ENCODE peak calls at places on chromosomes 4 and X, in seven cellular contexts. C is stimulated activated CD4-positive, alpha-beta T cell treated with anti-CD3 and anti-CD28 coated beads, Interleukin-2, amount 100 ng/mL, for 24 hours; I is NCI-H1417; N is foreskin fibroblast; H is epithelial cell of esophagus; Z is occipital lobe; E is T-cell. F is an unnamed sample.
A peak's percentile ranks its signal among the peaks of the same experiment; 100 is the strongest.

GRCh38 chr4:135365065-135365464 is 1163.5 kb upstream of the PABPC4L start:
- DNase-seq in C (no peak), I (no peak), N (peak; percentile 0), H (no peak), Z (no peak), E (no peak), F (no peak)

GRCh38 chr4:122583906-122584305 is 37.0 kb downstream of the IL21 start:
- DNase-seq in C (no peak), I (no peak), N (peak; percentile 76), H (peak; percentile 39), Z (no peak), E (no peak), F (no peak)

GRCh38 chr4:123943976-123944375 is 547.4 kb downstream of the SPRY1 start:
- DNase-seq in C (no peak), I (no peak), N (no peak), H (no peak), Z (no peak), E (no peak), F (no peak)

GRCh38 chr4:40363382-40363920 is 28.3 kb downstream of the CHRNA9 start:
- DNase-seq in C (no peak), I (no peak), N (no peak), H (peak; percentile 50), Z (no peak), E (no peak), F (no peak)

GRCh38 chr4:82528074-82528473 is 33.7 kb downstream of the TMEM150C start:
- DNase-seq in C (no peak), I (no peak), N (no peak), H (no peak), Z (no peak), E (no peak), F (no peak)

GRCh38 chr4:37763831-37764230 is 62.7 kb upstream of the PGM2 start:
- DNase-seq in C (no peak), I (peak; percentile 48), N (no peak), H (no peak), Z (no peak), E (no peak), F (no peak)

GRCh38 chr4:12712648-12713339 is 771.3 kb downstream of the RAB28 start:
- DNase-seq in C (no peak), I (no peak), N (no peak), H (no peak), Z (no peak), E (no peak), F (no peak)

GRCh38 chr4:54277691-54278090 is 48.6 kb downstream of the PDGFRA start:
- DNase-seq in C (no peak), I (no peak), N (peak; percentile 77), H (peak; percentile 87), Z (no peak), E (no peak), F (peak; percentile 57)

GRCh38 chr4:31984872-31985271 is 1264.7 kb downstream of the PCDH7 start:
- DNase-seq in C (no peak), I (no peak), N (no peak), H (peak; percentile 75), Z (no peak), E (no peak), F (peak; percentile 34)

GRCh38 chrX:46294234-46294633 is 251.0 kb downstream of the ZNF674 start:
- DNase-seq in C (no peak), I (no peak), N (peak; percentile 49), H (no peak), Z (no peak), E (no peak), F (no peak)

GRCh38 chrX:35682481-35682880 is 115.7 kb upstream of the MAGEB16 start:
- DNase-seq in C (no peak), I (no peak), N (no peak), H (peak; percentile 56), Z (no peak), E (no peak), F (no peak)

GRCh38 chrX:28848707-28849106 is 261.5 kb downstream of the IL1RAPL1 start:
- DNase-seq in C (no peak), I (no peak), N (no peak), H (no peak), Z (no peak), E (no peak), F (no peak)

GRCh38 chr4:52588771-52589591 is 70.1 kb downstream of the USP46 start:
- DNase-seq in C (peak; percentile 23), I (no peak), N (peak; percentile 67), H (peak; percentile 87), Z (no peak), E (peak; percentile 1), F (peak; percentile 22)

GRCh38 chr4:14888790-14889189 is 113.5 kb upstream of the CPEB2 start:
- DNase-seq in C (no peak), I (no peak), N (peak; percentile 36), H (peak; percentile 98), Z (no peak), E (no peak), F (no peak)

GRCh38 chrX:153635788-153636668 is 11.0 kb upstream of the DUSP9 start:
- DNase-seq in C (no peak), I (peak; percentile 7), N (peak; percentile 22), H (peak; percentile 36), Z (no peak), E (no peak), F (peak; percentile 28)

GRCh38 chr4:1047976-1048780 is 36.8 kb downstream of the FGFRL1 start:
- DNase-seq in C (no peak), I (no peak), N (no peak), H (no peak), Z (no peak), E (no peak), F (no peak)

GRCh38 chr4:128757712-128758111 is 51.8 kb upstream of the JADE1 start:
- DNase-seq in C (no peak), I (peak; percentile 16), N (peak; percentile 40), H (no peak), Z (no peak), E (no peak), F (peak; percentile 23)

GRCh38 chr4:167290684-167291083 is 56.4 kb upstream of the SPOCK3 start:
- DNase-seq in C (no peak), I (no peak), N (peak; percentile 3), H (peak; percentile 51), Z (no peak), E (no peak), F (peak; percentile 62)

GRCh38 chr4:106344324-106344970 is 24.1 kb downstream of the GIMD1 start:
- DNase-seq in C (no peak), I (no peak), N (peak; percentile 62), H (peak; percentile 14), Z (no peak), E (no peak), F (no peak)

GRCh38 chr4:54025582-54025981 is 38.8 kb downstream of the CHIC2 start:
- DNase-seq in C (no peak), I (no peak), N (no peak), H (no peak), Z (no peak), E (no peak), F (no peak)

GRCh38 chr4:165788686-165789463 is 84.2 kb upstream of the TLL1 start:
- DNase-seq in C (no peak), I (no peak), N (no peak), H (no peak), Z (no peak), E (no peak), F (no peak)

GRCh38 chrX:130114141-130114561 is 3.9 kb upstream of the ELF4 start:
- DNase-seq in C (no peak), I (no peak), N (peak; percentile 58), H (peak; percentile 87), Z (no peak), E (no peak), F (no peak)

GRCh38 chr4:74410272-74410671 is 34.7 kb upstream of the AREG start:
- DNase-seq in C (no peak), I (no peak), N (peak; percentile 48), H (peak; percentile 97), Z (no peak), E (no peak), F (no peak)

GRCh38 chr4:184191267-184191666 is 26.4 kb downstream of the ENPP6 start:
- DNase-seq in C (no peak), I (no peak), N (no peak), H (no peak), Z (no peak), E (no peak), F (no peak)

GRCh38 chr4:26032572-26033320 is 118.7 kb downstream of the SMIM20 start:
- DNase-seq in C (no peak), I (no peak), N (peak; percentile 96), H (peak; percentile 43), Z (no peak), E (no peak), F (no peak)

GRCh38 chr4:79272761-79273160 is 53.1 kb downstream of the NAA11 start:
- DNase-seq in C (no peak), I (no peak), N (no peak), H (no peak), Z (no peak), E (no peak), F (peak; percentile 35)

GRCh38 chr4:137997496-137997895 is 244.7 kb downstream of the SLC7A11 start:
- DNase-seq in C (no peak), I (no peak), N (no peak), H (peak; percentile 86), Z (no peak), E (no peak), F (no peak)

GRCh38 chr4:4853371-4853823 is 6.1 kb upstream of the MSX1 start:
- DNase-seq in C (no peak), I (no peak), N (no peak), H (no peak), Z (no peak), E (no peak), F (no peak)

GRCh38 chr4:110475881-110476818 is at the start of gene ENPEP:
- DNase-seq in C (no peak), I (no peak), N (peak; percentile 71), H (peak; percentile 4), Z (peak; percentile 35), E (no peak), F (no peak)

GRCh38 chr4:174631901-174632758 is 109.8 kb upstream of the HPGD start:
- DNase-seq in C (no peak), I (peak; percentile 33), N (peak; percentile 47), H (peak; percentile 65), Z (no peak), E (no peak), F (peak; percentile 82)

GRCh38 chrX:108307408-108308085 is 130.7 kb downstream of the COL4A6 start:
- DNase-seq in C (no peak), I (no peak), N (no peak), H (no peak), Z (no peak), E (no peak), F (no peak)

GRCh38 chr4:151968643-151969042 is 207.8 kb upstream of the GATB start:
- DNase-seq in C (no peak), I (no peak), N (no peak), H (no peak), Z (no peak), E (no peak), F (no peak)

GRCh38 chrX:103170216-103170615 is 44.7 kb upstream of the BEX4 start:
- DNase-seq in C (no peak), I (no peak), N (peak; percentile 45), H (peak; percentile 43), Z (no peak), E (no peak), F (no peak)

GRCh38 chrX:103404225-103405008 is 28.1 kb downstream of the BEX3 start:
- DNase-seq in C (peak; percentile 34), I (peak; percentile 51), N (peak; percentile 93), H (peak; percentile 54), Z (peak; percentile 2), E (peak; percentile 3), F (peak; percentile 81)

F was measured in OCI-M1.